ENCODE peak calls at places on chromosomes 2 and 18, in five cellular contexts. One of them, this sample, is unnamed. For H3K4me1, the result is how much of the 10 kb centered on the place peaks cover.

GRCh38 chr18:3594760-3595241 is 144.8 kb downstream of the TGIF1 start:
- DNase-seq in stomach: peak
- DNase-seq in adrenal gland: peak
- DNase-seq in prostate gland: peak
- DNase-seq in heart left ventricle: no peak
- DNase-seq in this sample: no peak

GRCh38 chr2:109344270-109344805 is 215.3 kb downstream of the SH3RF3 start:
- DNase-seq in stomach: no peak
- DNase-seq in adrenal gland: no peak
- DNase-seq in prostate gland: no peak
- DNase-seq in heart left ventricle: no peak
- DNase-seq in this sample: no peak

GRCh38 chr2:148258124-148258523 is 237.2 kb downstream of the MBD5 start:
- DNase-seq in stomach: no peak
- DNase-seq in adrenal gland: no peak
- DNase-seq in prostate gland: no peak
- DNase-seq in heart left ventricle: no peak
- DNase-seq in this sample: no peak

GRCh38 chr18:47204908-47205522 is 28.9 kb upstream of the IER3IP1 start:
- DNase-seq in stomach: peak
- DNase-seq in adrenal gland: peak
- DNase-seq in prostate gland: peak
- DNase-seq in heart left ventricle: no peak
- DNase-seq in this sample: no peak

GRCh38 chr2:42100696-42101585 is 53.1 kb downstream of the PKDCC start:
- DNase-seq in stomach: peak
- DNase-seq in adrenal gland: peak
- DNase-seq in prostate gland: no peak
- DNase-seq in heart left ventricle: peak
- DNase-seq in this sample: no peak

GRCh38 chr2:230226090-230226551 is 585 bp downstream of the SP140 start:
- DNase-seq in stomach: no peak
- DNase-seq in adrenal gland: no peak
- DNase-seq in prostate gland: no peak
- DNase-seq in heart left ventricle: no peak
- DNase-seq in this sample: no peak

GRCh38 chr2:162989507-162989906 is 150.9 kb upstream of the KCNH7 start:
- DNase-seq in stomach: no peak
- DNase-seq in adrenal gland: no peak
- DNase-seq in prostate gland: no peak
- DNase-seq in heart left ventricle: no peak
- DNase-seq in this sample: no peak

GRCh38 chr2:64213607-64214275 is 69.5 kb upstream of the PELI1 start:
- DNase-seq in stomach: no peak
- DNase-seq in adrenal gland: no peak
- DNase-seq in prostate gland: no peak
- DNase-seq in heart left ventricle: no peak
- DNase-seq in this sample: no peak

GRCh38 chr2:143259368-143259958 is 130.2 kb downstream of the ARHGAP15 start:
- DNase-seq in stomach: peak
- DNase-seq in adrenal gland: peak
- DNase-seq in prostate gland: peak
- DNase-seq in heart left ventricle: no peak
- DNase-seq in this sample: no peak

GRCh38 chr2:143263045-143263625 is 133.9 kb downstream of the ARHGAP15 start:
- DNase-seq in stomach: no peak
- DNase-seq in adrenal gland: no peak
- DNase-seq in prostate gland: no peak
- DNase-seq in heart left ventricle: no peak
- DNase-seq in this sample: no peak

GRCh38 chr2:143264851-143265250 is 135.6 kb downstream of the ARHGAP15 start:
- DNase-seq in stomach: no peak
- DNase-seq in adrenal gland: no peak
- DNase-seq in prostate gland: peak
- DNase-seq in heart left ventricle: no peak
- DNase-seq in this sample: no peak

GRCh38 chr2:143258126-143258892 is 129.1 kb downstream of the ARHGAP15 start:
- DNase-seq in stomach: no peak
- DNase-seq in adrenal gland: no peak
- DNase-seq in prostate gland: no peak
- DNase-seq in heart left ventricle: no peak
- DNase-seq in this sample: no peak

GRCh38 chr2:143261986-143262784 is 133.0 kb downstream of the ARHGAP15 start:
- DNase-seq in stomach: no peak
- DNase-seq in adrenal gland: peak
- DNase-seq in prostate gland: no peak
- DNase-seq in heart left ventricle: no peak
- DNase-seq in this sample: no peak
- H3K27ac ChIP-seq in stomach: peak
- H3K27ac ChIP-seq in adrenal gland: no peak
- H3K27ac ChIP-seq in prostate gland: no peak
- H3K27ac ChIP-seq in heart left ventricle: no peak
- H3K27ac ChIP-seq in this sample: no peak

GRCh38 chr2:47073641-47074040 is 81.5 kb downstream of the STPG4 start:
- DNase-seq in stomach: no peak
- DNase-seq in adrenal gland: no peak
- DNase-seq in prostate gland: no peak
- DNase-seq in heart left ventricle: no peak
- DNase-seq in this sample: no peak
- H3K4me1 ChIP-seq in stomach: half or more
- H3K4me1 ChIP-seq in adrenal gland: under half
- H3K4me1 ChIP-seq in prostate gland: under half
- H3K4me1 ChIP-seq in heart left ventricle: half or more
- H3K4me1 ChIP-seq in this sample: half or more

DNA sequence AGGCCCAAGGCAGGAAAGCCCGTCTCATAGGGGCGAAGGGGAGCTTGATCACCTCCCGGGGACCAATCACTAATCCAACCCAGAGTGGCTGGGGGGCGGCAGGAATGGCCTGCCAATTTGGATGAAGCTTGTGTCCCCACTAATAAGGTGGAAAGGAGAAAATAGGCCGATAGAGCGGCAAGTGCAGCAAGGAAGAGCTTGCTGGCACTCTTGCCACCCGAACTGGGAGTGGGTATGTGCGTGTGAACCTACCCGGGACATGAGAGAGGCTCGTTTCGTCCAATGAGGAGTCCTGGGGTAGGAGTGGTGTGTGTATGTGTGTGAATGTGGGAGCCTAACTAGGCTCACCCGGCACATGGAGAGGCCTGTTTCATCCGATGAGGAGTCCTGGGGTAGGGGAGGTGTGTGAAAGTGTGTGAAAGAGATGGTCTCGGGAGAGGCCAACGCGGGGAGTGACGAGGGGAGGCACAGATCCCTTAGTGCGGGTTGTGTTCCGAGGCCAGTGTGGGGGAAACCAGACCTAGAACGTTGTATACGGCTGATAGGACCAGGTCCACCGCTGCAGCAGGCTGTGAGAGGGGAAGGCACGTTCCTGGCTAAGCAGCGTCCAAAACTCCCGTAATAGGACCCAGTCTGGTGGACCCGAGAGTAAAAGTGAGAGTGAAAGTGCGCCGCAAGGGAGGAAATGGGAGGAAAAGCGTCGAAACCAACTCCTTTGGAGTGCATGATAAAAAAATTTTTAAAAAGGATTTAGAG is 47.1 kb upstream of the SELENOI start:
- DNase-seq in stomach: peak
- DNase-seq in adrenal gland: peak
- DNase-seq in prostate gland: peak
- DNase-seq in heart left ventricle: no peak
- DNase-seq in this sample: no peak
- TF ChIP-seq POLR2A in stomach: no peak
- TF ChIP-seq POLR2A in adrenal gland: peak
- TF ChIP-seq POLR2A in prostate gland: peak
- TF ChIP-seq POLR2A in heart left ventricle: no peak
- TF ChIP-seq POLR2A in this sample: peak

DNA sequence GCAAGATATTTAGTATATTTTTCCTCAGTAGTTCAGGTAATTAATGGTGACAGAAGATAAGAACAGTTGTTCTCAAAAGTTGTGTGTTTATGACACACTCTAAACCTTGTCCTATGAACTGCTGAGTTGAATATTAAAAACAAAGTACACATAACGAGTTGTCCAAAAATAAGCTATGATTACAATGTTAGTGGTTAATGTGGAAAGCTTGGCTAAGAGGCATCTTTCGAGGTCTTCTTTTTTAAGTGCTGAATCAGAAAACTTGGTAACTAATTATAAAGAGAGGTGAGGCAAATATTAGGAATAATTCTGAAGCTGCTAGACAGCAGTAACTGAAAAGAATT is 1088.7 kb downstream of the SUCLG1 start:
- DNase-seq in stomach: no peak
- DNase-seq in adrenal gland: no peak
- DNase-seq in prostate gland: no peak
- DNase-seq in heart left ventricle: no peak
- DNase-seq in this sample: no peak
- H3K27ac ChIP-seq in stomach: no peak
- H3K27ac ChIP-seq in adrenal gland: no peak
- H3K27ac ChIP-seq in prostate gland: no peak
- H3K27ac ChIP-seq in heart left ventricle: no peak
- H3K27ac ChIP-seq in this sample: no peak

GRCh38 chr2:43190305-43191052 is 35.9 kb downstream of the ZFP36L2 start:
- DNase-seq in stomach: no peak
- DNase-seq in adrenal gland: no peak
- DNase-seq in prostate gland: no peak
- DNase-seq in heart left ventricle: no peak
- DNase-seq in this sample: no peak
- H3K4me1 ChIP-seq in stomach: under half
- H3K4me1 ChIP-seq in adrenal gland: under half
- H3K4me1 ChIP-seq in prostate gland: under half
- H3K4me1 ChIP-seq in heart left ventricle: under half
- H3K4me1 ChIP-seq in this sample: under half

DNA sequence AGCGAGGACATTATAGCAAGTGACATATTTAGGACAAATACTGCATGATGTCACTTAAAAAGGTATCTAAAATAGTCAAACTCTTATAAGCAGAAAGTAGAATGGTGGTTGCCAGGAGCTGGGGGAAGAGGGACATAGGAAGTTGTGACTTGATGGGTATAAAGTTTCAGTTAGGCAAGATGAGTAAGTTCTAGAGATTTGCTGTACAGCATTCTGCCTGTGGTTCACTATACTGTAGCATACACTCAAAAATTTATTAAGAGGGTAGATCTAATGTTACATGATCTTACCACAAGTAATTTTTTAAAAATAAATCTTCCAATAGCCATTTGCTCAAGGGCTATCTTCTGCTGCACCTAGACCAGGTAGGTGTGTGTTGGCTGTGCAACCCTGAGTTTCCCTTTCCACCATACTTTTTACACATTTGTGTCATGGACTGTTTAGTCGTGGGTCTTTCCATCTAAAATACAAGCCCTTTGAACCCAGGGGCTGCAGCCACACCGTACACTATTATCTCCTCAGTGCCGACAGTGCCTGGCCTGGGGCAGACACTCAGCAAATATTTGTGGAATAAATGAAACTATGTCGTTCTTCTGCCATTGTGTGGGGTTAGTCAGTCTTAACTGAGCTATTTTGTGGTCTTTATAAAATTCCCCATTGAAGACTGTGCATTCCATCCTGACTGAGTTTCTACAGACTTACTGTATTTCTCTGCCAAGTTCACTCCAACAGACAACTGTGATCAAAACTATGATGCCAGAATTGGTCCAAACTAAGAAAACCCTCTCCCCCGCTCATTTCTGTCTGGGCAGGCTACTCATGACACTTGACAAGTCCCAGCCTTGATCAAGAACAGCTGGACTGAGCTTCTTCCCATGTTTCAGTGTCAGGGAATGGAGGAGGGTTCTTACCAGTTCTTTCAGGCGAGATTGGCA is 77.8 kb upstream of the NPAS2 start:
- DNase-seq in stomach: no peak
- DNase-seq in adrenal gland: peak
- DNase-seq in prostate gland: no peak
- DNase-seq in heart left ventricle: no peak
- DNase-seq in this sample: no peak
- TF ChIP-seq POLR2A in stomach: no peak
- TF ChIP-seq POLR2A in adrenal gland: no peak
- TF ChIP-seq POLR2A in prostate gland: no peak
- TF ChIP-seq POLR2A in heart left ventricle: no peak
- TF ChIP-seq POLR2A in this sample: no peak

GRCh38 chr2:200159366-200159720 is 147.2 kb upstream of the SPATS2L start:
- DNase-seq in stomach: no peak
- DNase-seq in adrenal gland: peak
- DNase-seq in prostate gland: no peak
- DNase-seq in heart left ventricle: no peak
- DNase-seq in this sample: no peak

GRCh38 chr2:200156140-200156858 is 150.2 kb upstream of the SPATS2L start:
- DNase-seq in stomach: no peak
- DNase-seq in adrenal gland: peak
- DNase-seq in prostate gland: peak
- DNase-seq in heart left ventricle: no peak
- DNase-seq in this sample: no peak

GRCh38 chr2:200159829-200160781 is 146.4 kb upstream of the SPATS2L start:
- DNase-seq in stomach: no peak
- DNase-seq in adrenal gland: no peak
- DNase-seq in prostate gland: no peak
- DNase-seq in heart left ventricle: no peak
- DNase-seq in this sample: no peak

GRCh38 chr2:200158586-200159365 is 147.7 kb upstream of the SPATS2L start:
- DNase-seq in stomach: no peak
- DNase-seq in adrenal gland: no peak
- DNase-seq in prostate gland: no peak
- DNase-seq in heart left ventricle: no peak
- DNase-seq in this sample: no peak

DNA sequence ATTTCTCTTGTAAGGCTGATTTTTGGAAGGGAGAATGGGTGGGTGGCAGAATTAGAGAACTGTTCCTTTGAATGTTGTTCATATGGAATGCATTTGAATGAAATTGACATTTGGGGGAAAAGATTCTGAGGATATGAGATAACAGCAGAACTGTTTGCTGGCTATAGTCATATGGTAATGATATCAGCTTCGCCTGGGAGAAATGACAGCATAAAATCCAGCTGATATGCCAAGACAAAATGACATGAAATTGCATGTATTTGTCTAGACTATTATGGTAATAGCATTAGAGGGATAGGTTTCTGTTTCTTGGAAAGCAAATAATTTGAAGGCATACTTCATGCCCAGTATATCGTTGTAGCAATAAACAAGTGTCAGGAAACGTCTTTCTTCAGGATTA is 150.8 kb upstream of the SPATS2L start:
- DNase-seq in stomach: no peak
- DNase-seq in adrenal gland: no peak
- DNase-seq in prostate gland: no peak
- DNase-seq in heart left ventricle: no peak
- DNase-seq in this sample: no peak
- H3K27ac ChIP-seq in stomach: no peak
- H3K27ac ChIP-seq in adrenal gland: no peak
- H3K27ac ChIP-seq in prostate gland: no peak
- H3K27ac ChIP-seq in heart left ventricle: no peak
- H3K27ac ChIP-seq in this sample: no peak

This sample was measured in esophagus squamous epithelium.